ENCODE peak calls at places on chromosome 19, in nine cellular contexts. C is mesendoderm; D is BJ; T is HCT116; I is stomach; E is Jurkat, Clone E6-1; Z is neuronal stem cell; Y is IMR-90; G is CD8-positive, alpha-beta memory T cell. P is an unnamed sample.

GRCh38 chr19:2454199-2454961 is 2.4 kb downstream of the LMNB2 start:
- DNase-seq in E (no peak), C (no peak), I (no peak), G (no peak), Y (no peak), T (no peak), D (no peak), Z (no peak), P (no peak)

GRCh38 chr19:13118424-13119193 is 545 bp downstream of the NACC1 start:
- DNase-seq in C (peak), E (no peak), D (no peak), Z (peak), T (no peak), I (peak), Y (peak), G (peak), P (peak)

GRCh38 chr19:35899547-35900214 is 659 bp downstream of the NFKBID start:
- DNase-seq in D (no peak), Y (peak), E (peak), G (peak), Z (peak), I (peak), C (peak), T (peak), P (peak)

GRCh38 chr19:29715695-29716581 is 877 bp upstream of the C19orf12 start:
- DNase-seq in C (peak), I (no peak), E (no peak), Y (no peak), T (no peak), Z (no peak), D (no peak), G (no peak), P (no peak)

GRCh38 chr19:22331521-22331920 is 45.3 kb downstream of the ZNF729 start:
- DNase-seq in I (no peak), T (no peak), Y (no peak), D (no peak), C (no peak), G (no peak), E (no peak), Z (no peak), P (no peak)

GRCh38 chr19:12992729-12993128 is 2.5 kb upstream of the NFIX start:
- DNase-seq in D (no peak), Y (no peak), T (no peak), C (no peak), I (no peak), Z (no peak), G (no peak), E (no peak), P (no peak)

GRCh38 chr19:29942404-29943261 is 594 bp downstream of the URI1 start:
- DNase-seq in G (peak), D (no peak), C (peak), Y (no peak), E (peak), Z (peak), I (peak), T (no peak), P (peak)

GRCh38 chr19:17553256-17553655 is 2.2 kb upstream of the COLGALT1 start:
- DNase-seq in T (no peak), I (no peak), Z (no peak), E (no peak), Y (peak), C (no peak), D (peak), G (no peak), P (peak)

GRCh38 chr19:6374179-6374709 is 1.5 kb downstream of the PSPN start:
- DNase-seq in Z (no peak), E (no peak), C (no peak), Y (no peak), G (no peak), D (no peak), I (no peak), T (no peak), P (no peak)

GRCh38 chr19:46951236-46951986 is 68.2 kb upstream of the NPAS1 start:
- DNase-seq in G (no peak), Y (peak), E (no peak), D (no peak), I (no peak), C (no peak), Z (no peak), T (peak), P (no peak)

GRCh38 chr19:18419699-18420460 is 682 bp downstream of the SSBP4 start:
- DNase-seq in Y (no peak), T (no peak), C (no peak), G (peak), E (no peak), Z (no peak), I (no peak), D (no peak), P (peak)

GRCh38 chr19:39671739-39672363 is 16.1 kb downstream of the LGALS16 start:
- DNase-seq in I (peak), C (peak), G (peak), Z (peak), D (no peak), T (peak), E (peak), Y (peak), P (peak)

GRCh38 chr19:19366691-19367396 is 38.6 kb upstream of the GATAD2A start:
- DNase-seq in G (peak), Y (peak), E (peak), T (peak), I (peak), Z (peak), C (peak), D (no peak), P (peak)

GRCh38 chr19:18295034-18295451 is 13.6 kb upstream of the JUND start:
- DNase-seq in E (no peak), C (no peak), T (no peak), G (no peak), Y (no peak), D (no peak), Z (no peak), I (no peak), P (no peak)

GRCh38 chr19:11435057-11435832 is at the start of the genes ODAD3 and PRKCSH:
- DNase-seq in I (peak), E (peak), T (peak), Y (peak), C (peak), G (peak), Z (peak), D (peak), P (peak)

GRCh38 chr19:51122112-51122981 is 2.4 kb upstream of the SIGLEC9 start:
- DNase-seq in Z (no peak), Y (no peak), C (no peak), G (no peak), E (no peak), D (no peak), I (no peak), T (no peak), P (no peak)

GRCh38 chr19:39550197-39550596 is 10.2 kb upstream of the EID2 start:
- DNase-seq in D (no peak), C (no peak), I (no peak), Z (no peak), T (no peak), G (no peak), Y (no peak), E (no peak), P (no peak)

GRCh38 chr19:5587661-5588060 is 19.9 kb upstream of the TINCR start:
- DNase-seq in I (no peak), Z (no peak), D (no peak), G (no peak), Y (no peak), E (no peak), C (no peak), T (no peak), P (no peak)

GRCh38 chr19:4916292-4917082 is 7.2 kb downstream of the UHRF1 start:
- DNase-seq in T (no peak), D (no peak), I (no peak), E (no peak), G (peak), Z (no peak), C (no peak), Y (no peak), P (no peak)

GRCh38 chr19:35116085-35116801 is 620 bp downstream of the FXYD3 start:
- DNase-seq in Z (no peak), C (no peak), T (no peak), E (no peak), I (peak), D (no peak), G (no peak), Y (no peak), P (no peak)

GRCh38 chr19:15161028-15161984 is 39.5 kb downstream of the NOTCH3 start:
- DNase-seq in G (no peak), Z (no peak), T (peak), I (no peak), Y (peak), C (peak), E (peak), D (no peak), P (no peak)

GRCh38 chr19:44675516-44675915 is 4.2 kb downstream of the CEACAM19 start:
- DNase-seq in C (no peak), Y (no peak), E (no peak), G (no peak), D (no peak), T (no peak), I (no peak), Z (no peak), P (no peak)

GRCh38 chr19:19040417-19040816 is 7.0 kb downstream of the ARMC6 start:
- DNase-seq in D (peak), T (no peak), G (no peak), E (no peak), C (no peak), Y (peak), Z (no peak), I (peak), P (no peak)

GRCh38 chr19:11538232-11539036 is at the start of gene CNN1:
- DNase-seq in I (peak), D (peak), E (no peak), C (peak), G (no peak), T (no peak), Y (peak), Z (no peak), P (peak)

GRCh38 chr19:44278181-44278690 is 18.6 kb downstream of the ZNF233 start:
- DNase-seq in C (no peak), E (no peak), T (no peak), I (no peak), D (no peak), G (no peak), Y (peak), Z (no peak), P (no peak)

GRCh38 chr19:23783634-23784033 is 24.9 kb upstream of the ZNF681 start:
- DNase-seq in I (no peak), T (no peak), D (no peak), G (no peak), C (no peak), Y (no peak), E (no peak), Z (no peak), P (no peak)

GRCh38 chr19:30812099-30812684 is 440.0 kb downstream of the ZNF536 start:
- DNase-seq in D (no peak), T (no peak), C (no peak), I (no peak), Y (no peak), E (no peak), G (no peak), Z (no peak), P (no peak)

DNA sequence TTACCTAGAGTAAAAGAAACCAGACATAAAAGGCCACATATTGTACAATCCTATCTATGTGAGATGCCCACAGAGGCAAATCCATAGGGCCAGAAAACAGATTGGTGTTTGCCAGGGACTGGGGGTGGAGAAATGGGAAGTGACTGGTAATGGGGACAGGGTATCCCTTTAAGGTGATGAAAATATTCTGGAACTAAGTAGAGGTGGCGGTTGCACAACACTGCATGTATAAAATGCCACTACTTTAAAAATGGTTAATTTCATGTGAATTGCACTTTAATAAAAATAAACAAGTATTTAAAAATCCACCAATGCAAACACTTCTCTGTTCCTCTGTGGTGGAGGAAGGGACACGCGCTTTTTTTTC is 41.5 kb upstream of the KLF2 start:
- DNase-seq in T (no peak), I (no peak), C (no peak), D (no peak), Z (no peak), Y (no peak), E (no peak), G (no peak), P (no peak)
- H3K4me3 ChIP-seq in T (no peak), I (peak), C (no peak), D (no peak), Z (no peak), Y (no peak), E (no peak), G (peak), P (no peak)

GRCh38 chr19:54792814-54793213 is 10.6 kb upstream of the KIR2DL4 start:
- DNase-seq in Y (no peak), D (no peak), Z (no peak), T (no peak), C (no peak), G (no peak), I (no peak), E (no peak), P (no peak)
- H3K4me3 ChIP-seq in Y (no peak), D (no peak), Z (no peak), T (no peak), C (no peak), G (peak), I (peak), E (no peak), P (no peak)

GRCh38 chr19:48683349-48683748 is 10.5 kb upstream of the NTN5 start:
- DNase-seq in C (no peak), T (no peak), D (no peak), Y (peak), I (no peak), Z (no peak), E (no peak), G (no peak), P (no peak)
- H3K4me3 ChIP-seq in C (no peak), T (no peak), D (no peak), Y (no peak), I (no peak), Z (no peak), E (no peak), G (no peak), P (no peak)

GRCh38 chr19:32675720-32676185 is at the start of gene RGS9BP:
- DNase-seq in D (no peak), E (peak), G (peak), I (peak), T (no peak), Z (peak), C (peak), Y (peak), P (peak)

GRCh38 chr19:32674959-32675719 is at the start of gene ANKRD27:
- DNase-seq in Y (peak), E (peak), I (peak), D (peak), Z (peak), G (peak), C (peak), T (peak), P (peak)

GRCh38 chr19:32677657-32678056 is 2.0 kb downstream of the RGS9BP start:
- DNase-seq in E (no peak), Y (no peak), Z (peak), D (no peak), C (peak), T (no peak), I (no peak), G (no peak), P (peak)

GRCh38 chr19:32676895-32677359 is 1.3 kb downstream of the RGS9BP start:
- DNase-seq in D (no peak), G (no peak), E (no peak), Z (peak), C (no peak), I (no peak), Y (no peak), T (no peak), P (peak)

GRCh38 chr19:32676186-32676894 is 692 bp downstream of the RGS9BP start:
- DNase-seq in D (no peak), G (no peak), E (no peak), I (peak), T (no peak), Y (no peak), Z (peak), C (peak), P (peak)
- H3K4me3 ChIP-seq in D (peak), G (peak), E (peak), I (peak), T (peak), Y (peak), Z (peak), C (no peak), P (peak)

DNA sequence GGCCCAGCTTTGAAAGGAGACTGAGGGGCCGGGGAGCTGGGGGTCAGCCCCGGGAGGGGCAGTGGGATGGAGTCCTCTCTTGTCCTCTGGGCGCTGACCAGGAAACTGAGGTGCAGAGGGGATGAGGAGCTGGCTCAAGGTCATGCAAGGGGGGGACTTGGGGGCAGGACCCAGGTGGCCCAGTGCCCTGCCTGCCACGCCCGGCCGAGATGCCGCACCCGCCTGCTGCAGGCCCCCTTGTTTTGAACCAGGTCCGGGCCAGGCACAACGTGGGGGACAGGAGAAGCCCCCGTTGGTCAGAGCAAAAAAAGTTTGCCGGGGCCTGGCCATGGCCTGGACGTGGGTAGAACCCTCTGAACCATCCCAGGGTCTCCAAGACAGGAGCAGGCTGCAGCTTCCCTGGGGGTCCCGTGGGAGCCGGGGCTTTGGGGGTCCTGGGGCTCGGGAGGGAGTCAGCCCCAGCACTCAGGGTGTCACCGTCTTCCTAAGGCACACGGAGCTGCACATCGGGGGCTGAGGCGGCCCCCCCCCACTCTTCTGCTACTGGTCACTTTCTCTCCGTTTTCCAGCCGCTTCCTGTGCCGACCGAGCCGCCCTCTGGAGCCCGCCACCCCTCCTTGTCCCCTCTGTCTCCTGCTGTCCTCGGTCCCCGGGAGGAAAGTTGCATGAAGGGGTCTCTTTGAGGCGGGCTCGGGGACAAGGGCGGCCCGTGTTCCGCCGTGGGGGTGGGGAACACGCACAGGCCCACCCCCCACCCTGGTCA is 1.4 kb downstream of the EFNA2 start:
- DNase-seq in D (no peak), I (no peak), Z (no peak), E (no peak), C (no peak), G (no peak), Y (no peak), T (no peak), P (no peak)
- H3K4me3 ChIP-seq in D (no peak), I (no peak), Z (peak), E (no peak), C (no peak), G (no peak), Y (no peak), T (peak), P (peak)

GRCh38 chr19:41398603-41399002 is 985 bp downstream of the BCKDHA start:
- DNase-seq in D (no peak), Y (no peak), T (no peak), E (no peak), G (no peak), I (no peak), Z (no peak), C (no peak), P (no peak)

GRCh38 chr19:41398042-41398403 is 405 bp downstream of the BCKDHA start:
- DNase-seq in I (no peak), Z (no peak), G (no peak), D (no peak), Y (no peak), T (no peak), C (no peak), E (no peak), P (peak)

GRCh38 chr19:41397086-41398041 is at the start of the genes BCKDHA and EXOSC5:
- DNase-seq in Z (peak), C (peak), G (peak), T (peak), E (peak), D (peak), Y (peak), I (peak), P (peak)

GRCh38 chr19:41392775-41393174 is 4.4 kb downstream of the EXOSC5 start:
- DNase-seq in I (no peak), E (no peak), Y (no peak), Z (no peak), C (no peak), D (no peak), G (no peak), T (no peak), P (no peak)

DNA sequence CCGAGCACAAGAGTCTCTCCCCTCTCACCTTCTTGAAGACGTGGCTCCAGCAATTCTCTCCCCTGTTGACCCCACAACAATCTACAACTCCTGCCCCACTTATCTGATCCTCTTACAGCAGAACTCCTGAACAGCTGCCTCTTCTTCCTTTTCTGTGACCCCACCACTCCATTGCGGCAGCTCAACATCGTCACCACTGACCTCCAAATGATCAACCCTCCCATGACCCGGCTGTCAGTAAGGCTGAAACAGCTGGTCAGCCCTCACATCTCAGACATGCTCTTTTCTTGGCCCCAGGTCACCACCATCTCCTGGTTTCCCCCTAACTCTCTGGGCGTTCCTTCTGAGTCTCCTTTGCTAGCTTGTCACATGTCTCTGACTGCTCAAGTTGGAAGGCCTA is 1.8 kb downstream of the EXOSC5 start:
- DNase-seq in D (no peak), I (no peak), C (no peak), T (no peak), Z (no peak), E (no peak), Y (no peak), G (no peak), P (no peak)
- H3K4me3 ChIP-seq in D (no peak), I (no peak), C (no peak), T (no peak), Z (peak), E (no peak), Y (no peak), G (peak), P (no peak)

DNA sequence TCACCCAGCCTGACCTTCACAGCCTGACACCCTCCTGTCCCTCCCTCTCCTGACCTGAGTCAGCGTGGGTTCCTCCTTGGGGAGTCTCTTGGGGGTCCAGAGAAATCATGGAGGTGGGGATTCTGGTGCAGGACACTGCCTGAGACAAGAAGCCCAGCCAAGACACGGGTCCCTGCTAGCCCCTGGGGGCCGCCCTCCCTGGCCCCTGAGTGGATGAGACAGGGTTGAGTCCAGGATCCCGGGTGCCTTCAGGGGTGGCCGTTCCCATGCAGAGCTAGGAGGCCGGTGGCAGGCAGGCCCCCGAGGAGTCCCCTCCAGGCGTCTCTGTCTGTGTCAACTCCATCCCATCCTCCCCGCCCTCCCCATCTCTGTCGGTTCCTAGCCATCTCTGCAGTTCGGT is 1.6 kb downstream of the MAP2K7 start:
- DNase-seq in Z (no peak), G (no peak), I (no peak), E (no peak), C (no peak), Y (no peak), D (no peak), T (no peak), P (no peak)
- H3K4me3 ChIP-seq in Z (no peak), G (no peak), I (no peak), E (no peak), C (no peak), Y (no peak), D (no peak), T (peak), P (no peak)

GRCh38 chr19:54345938-54346386 is 7.0 kb upstream of the LILRA4 start:
- DNase-seq in G (no peak), D (no peak), Z (no peak), I (no peak), Y (no peak), E (no peak), T (no peak), C (no peak), P (no peak)
- H3K4me3 ChIP-seq in G (no peak), D (no peak), Z (no peak), I (no peak), Y (no peak), E (no peak), T (no peak), C (no peak), P (no peak)

GRCh38 chr19:10320602-10321416 is 5.0 kb upstream of the FDX2 start:
- DNase-seq in Z (no peak), D (no peak), G (no peak), T (no peak), E (no peak), I (no peak), C (no peak), Y (no peak), P (no peak)
- H3K4me3 ChIP-seq in Z (no peak), D (no peak), G (no peak), T (no peak), E (no peak), I (no peak), C (no peak), Y (no peak), P (no peak)

GRCh38 chr19:9205506-9206113 is 13.8 kb downstream of the OR7D4 start:
- DNase-seq in E (peak), Y (peak), G (peak), D (peak), Z (peak), C (peak), I (peak), T (peak), P (peak)
- H3K4me3 ChIP-seq in E (peak), Y (peak), G (no peak), D (peak), Z (no peak), C (no peak), I (peak), T (no peak), P (no peak)

P was measured in neural progenitor cell.